ENCODE peak calls at places on chromosomes 11 and 22, in four cellular contexts. V is naive thymus-derived CD4-positive, alpha-beta T cell; A is uterus; C is activated T-cell treated with anti-CD3 and anti-CD28 coated beads for 1 hour. X is an unnamed sample.

GRCh38 chr11:90434858-90435257 is 212.0 kb upstream of the CHORDC1 start:
- DNase-seq in A (no peak), C (no peak), V (no peak), X (no peak)

GRCh38 chr11:95297680-95298452 is 66.9 kb upstream of the SESN3 start:
- DNase-seq in A (no peak), V (no peak), C (no peak), X (no peak)

GRCh38 chr11:47571895-47572294 is 6.5 kb downstream of the PTPMT1 start:
- DNase-seq in A (no peak), C (no peak), V (no peak), X (no peak)

GRCh38 chr11:70303070-70303469 is 32.6 kb downstream of the PPFIA1 start:
- DNase-seq in C (no peak), V (no peak), A (peak), X (no peak)

GRCh38 chr11:38814670-38815069 is 2216.6 kb upstream of the RAG2 start:
- DNase-seq in A (no peak), V (no peak), C (no peak), X (no peak)

GRCh38 chr22:20981787-20982562 is at the start of gene LZTR1:
- DNase-seq in A (peak), V (peak), C (peak), X (peak)

GRCh38 chr11:80155412-80156017 is 714.7 kb upstream of the TENM4 start:
- DNase-seq in A (no peak), C (no peak), V (no peak), X (no peak)

GRCh38 chr11:36699271-36699670 is 101.2 kb upstream of the RAG2 start:
- DNase-seq in A (no peak), C (no peak), V (no peak), X (peak)

GRCh38 chr11:57321388-57321995 is 3.3 kb downstream of the TNKS1BP1 start:
- DNase-seq in C (no peak), V (no peak), A (no peak), X (no peak)

GRCh38 chr11:7642747-7643146 is 30.6 kb downstream of the CYB5R2 start:
- DNase-seq in C (no peak), V (no peak), A (no peak), X (peak)

GRCh38 chr11:44324787-44325525 is 15.0 kb upstream of the ALX4 start:
- DNase-seq in V (no peak), C (no peak), A (no peak), X (no peak)

GRCh38 chr11:123055132-123055924 is 6.6 kb downstream of the HSPA8 start:
- DNase-seq in C (no peak), V (no peak), A (no peak), X (no peak)

GRCh38 chr11:118065375-118065774 is 11.5 kb upstream of the TMPRSS4 start:
- DNase-seq in C (no peak), V (no peak), A (no peak), X (no peak)

GRCh38 chr11:123166095-123166559 is 28.9 kb downstream of the CLMP start:
- DNase-seq in V (peak), A (peak), C (no peak), X (peak)

GRCh38 chr11:75826463-75827220 is 11.6 kb downstream of the UVRAG start:
- DNase-seq in V (no peak), C (no peak), A (no peak), X (no peak)

GRCh38 chr11:2860636-2861035 is 24.9 kb downstream of the CDKN1C start:
- DNase-seq in A (no peak), C (no peak), V (no peak), X (no peak)

GRCh38 chr11:12771875-12772274 is 97.7 kb downstream of the TEAD1 start:
- DNase-seq in C (no peak), A (no peak), V (no peak), X (no peak)

GRCh38 chr22:38218661-38219331 is 17.0 kb downstream of the MAFF start:
- DNase-seq in A (peak), C (no peak), V (peak), X (peak)

GRCh38 chr22:17606472-17606871 is 22.1 kb downstream of the ATP6V1E1 start:
- DNase-seq in C (no peak), A (no peak), V (no peak), X (no peak)

GRCh38 chr11:12174145-12175143 is 64.1 kb downstream of the MICAL2 start:
- DNase-seq in A (no peak), C (no peak), V (peak), X (peak)

GRCh38 chr11:24391165-24391564 is 105.7 kb upstream of the LUZP2 start:
- DNase-seq in C (no peak), A (no peak), V (no peak), X (no peak)

GRCh38 chr11:19539861-19540260 is 172.8 kb upstream of the NAV2 start:
- DNase-seq in C (no peak), V (no peak), A (no peak), X (no peak)